ENCODE peak calls at places on chromosomes 4 and X, in four cellular contexts. F, H, G and L are unnamed samples.

GRCh38 chr4:30461218-30461617 is 259.0 kb upstream of the PCDH7 start:
- DNase-seq in F (no peak), H (no peak), G (no peak), L (no peak)

GRCh38 chr4:118281611-118282442 is 71.0 kb downstream of the PRSS12 start:
- DNase-seq in F (peak), H (no peak), G (peak), L (no peak)

GRCh38 chrX:132443736-132444135 is 45.1 kb downstream of the MBNL3 start:
- DNase-seq in F (peak), H (no peak), G (no peak), L (no peak)

GRCh38 chr4:19532120-19532848 is 719.4 kb upstream of the SLIT2 start:
- DNase-seq in F (no peak), H (no peak), G (no peak), L (no peak)

GRCh38 chr4:40309250-40309774 is 25.8 kb upstream of the CHRNA9 start:
- DNase-seq in F (peak), H (peak), G (peak), L (peak)

GRCh38 chr4:83548151-83548905 is 12.4 kb downstream of the GPAT3 start:
- DNase-seq in F (peak), H (peak), G (peak), L (no peak)

GRCh38 chr4:178165251-178165650 is 723.0 kb upstream of the AGA start:
- DNase-seq in F (no peak), H (no peak), G (no peak), L (no peak)

GRCh38 chr4:8336412-8337075 is 67.0 kb downstream of the HTRA3 start:
- DNase-seq in F (peak), H (no peak), G (no peak), L (no peak)

GRCh38 chr4:140668111-140668510 is 88.1 kb downstream of the TBC1D9 start:
- DNase-seq in F (no peak), H (no peak), G (no peak), L (no peak)

GRCh38 chrX:38095971-38096529 is 89.7 kb downstream of the SYTL5 start:
- DNase-seq in F (no peak), H (no peak), G (no peak), L (no peak)

GRCh38 chr4:24001945-24002640 is 112.2 kb upstream of the PPARGC1A start:
- DNase-seq in F (no peak), H (no peak), G (no peak), L (no peak)

GRCh38 chr4:7402526-7402925 is 32.2 kb downstream of the PSAPL1 start:
- DNase-seq in F (no peak), H (no peak), G (peak), L (no peak)

GRCh38 chrX:151724563-151725337 is 8.9 kb downstream of the FATE1 start:
- DNase-seq in F (peak), H (peak), G (no peak), L (no peak)

GRCh38 chr4:37891221-37892159 is 606 bp downstream of the TBC1D1 start:
- DNase-seq in F (peak), H (no peak), G (peak), L (peak)

DNA sequence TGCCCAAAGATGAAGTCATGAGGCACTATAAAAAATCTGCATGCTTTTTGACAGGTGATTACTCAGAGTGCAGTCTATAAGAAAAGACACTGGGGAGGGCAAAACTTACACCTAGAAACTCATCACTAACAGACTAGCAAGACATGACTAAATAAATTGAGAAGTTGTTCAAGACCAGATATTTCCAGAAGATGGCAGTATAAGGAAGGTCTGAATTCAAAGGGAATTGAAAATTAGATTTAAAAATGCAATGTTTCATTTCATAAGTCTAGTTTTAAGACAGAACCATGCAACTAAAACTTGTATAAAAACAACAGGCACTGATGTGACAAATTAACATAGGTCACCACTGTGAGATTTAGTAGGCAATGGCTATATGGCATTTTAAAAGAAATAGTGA is 232.5 kb upstream of the POF1B start:
- DNase-seq in F (peak), H (no peak), G (no peak), L (no peak)
- TF ChIP-seq CTCF in F (no peak), H (no peak), G (no peak), L (peak)

DNA sequence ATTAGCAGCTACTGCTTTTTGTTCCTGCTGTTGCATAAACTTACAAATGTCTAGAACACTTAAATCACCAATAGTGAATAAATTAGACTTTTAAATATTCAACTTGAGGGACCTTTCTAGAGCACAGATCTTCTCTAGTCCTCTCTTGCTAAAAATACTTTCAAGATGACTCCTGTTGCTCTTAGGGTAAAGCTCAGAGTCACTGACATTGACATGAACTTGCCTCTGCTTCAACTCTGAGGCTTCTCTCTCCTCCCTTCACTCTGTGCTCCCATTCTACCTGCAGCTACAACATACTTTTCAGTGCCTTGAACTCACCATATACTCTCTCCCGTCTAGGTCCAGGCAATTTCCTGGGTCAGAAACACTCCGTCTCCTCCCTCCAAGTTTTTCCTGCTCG is 15.9 kb upstream of the TXK start:
- DNase-seq in F (no peak), H (no peak), G (no peak), L (no peak)
- TF ChIP-seq CTCF in F (no peak), H (no peak), G (no peak), L (no peak)

GRCh38 chrX:77174680-77175336 is 272.4 kb upstream of the FGF16 start:
- DNase-seq in F (no peak), H (no peak), G (no peak), L (no peak)
- TF ChIP-seq CTCF in F (no peak), H (no peak), G (no peak), L (no peak)

DNA sequence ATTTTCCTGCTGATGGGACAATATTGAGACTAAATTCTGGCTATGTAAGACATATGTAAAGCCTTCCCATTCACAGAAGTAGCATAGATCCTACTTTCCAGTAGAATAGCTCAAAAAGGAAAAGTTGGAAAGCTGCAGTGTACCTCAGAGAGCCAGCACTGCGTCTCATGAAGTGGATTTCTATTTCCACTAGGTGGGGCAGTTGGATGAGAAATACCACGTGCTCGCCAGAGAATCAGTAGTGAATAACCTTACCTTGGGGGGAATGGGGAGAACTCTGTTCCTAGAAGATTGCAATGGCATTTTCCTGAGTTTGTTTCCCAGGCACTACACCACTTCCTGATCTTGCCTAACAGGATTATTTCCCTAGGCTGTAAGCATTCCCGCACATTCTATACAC is 907.1 kb downstream of the FSTL5 start:
- DNase-seq in F (peak), H (no peak), G (no peak), L (no peak)
- TF ChIP-seq CTCF in F (peak), H (no peak), G (no peak), L (no peak)

DNA sequence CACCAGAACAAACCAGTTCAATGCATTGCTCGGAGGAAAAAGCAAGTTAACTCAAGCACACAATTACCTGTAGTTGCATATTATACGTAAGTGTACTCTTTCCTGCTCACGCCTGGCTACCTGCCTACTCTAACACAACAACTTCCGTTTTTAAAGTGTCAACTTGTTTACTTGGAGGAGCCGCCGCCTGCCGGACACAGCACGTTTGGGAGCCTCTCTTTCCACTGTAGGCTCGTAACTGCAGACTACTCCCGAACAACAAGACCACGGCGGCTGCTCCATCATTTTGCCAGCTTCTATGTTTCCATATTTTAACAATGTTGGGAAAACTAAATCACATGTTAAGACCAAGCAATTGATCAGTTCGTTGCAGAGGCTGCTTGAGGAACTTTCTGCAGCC is 882 bp downstream of the MTNR1A start:
- DNase-seq in F (no peak), H (peak), G (peak), L (no peak)
- TF ChIP-seq CTCF in F (no peak), H (no peak), G (no peak), L (no peak)

GRCh38 chr4:147772056-147772455 is 40.2 kb downstream of the ARHGAP10 start:
- DNase-seq in F (no peak), H (no peak), G (no peak), L (no peak)
- TF ChIP-seq CTCF in F (no peak), H (no peak), G (no peak), L (no peak)

GRCh38 chr4:169314906-169315305 is 44.1 kb upstream of the SH3RF1 start:
- DNase-seq in F (no peak), H (peak), G (peak), L (peak)

GRCh38 chr4:169312690-169313422 is 42.1 kb upstream of the SH3RF1 start:
- DNase-seq in F (no peak), H (no peak), G (no peak), L (no peak)

GRCh38 chr4:169309326-169309967 is 38.7 kb upstream of the SH3RF1 start:
- DNase-seq in F (no peak), H (no peak), G (no peak), L (no peak)

GRCh38 chr4:169313732-169314131 is 43.0 kb upstream of the SH3RF1 start:
- DNase-seq in F (no peak), H (no peak), G (no peak), L (no peak)

GRCh38 chr4:169311643-169312365 is 41.0 kb upstream of the SH3RF1 start:
- DNase-seq in F (peak), H (no peak), G (no peak), L (no peak)
- TF ChIP-seq CTCF in F (peak), H (peak), G (peak), L (no peak)

GRCh38 chrX:149512225-149512885 is 7.2 kb upstream of the IDS start:
- DNase-seq in F (peak), H (peak), G (peak), L (no peak)

GRCh38 chrX:149508467-149508866 is 3.4 kb upstream of the IDS start:
- DNase-seq in F (no peak), H (no peak), G (no peak), L (no peak)

GRCh38 chrX:149513713-149514427 is 8.8 kb upstream of the IDS start:
- DNase-seq in F (no peak), H (no peak), G (no peak), L (no peak)

GRCh38 chrX:149511081-149511480 is 6.0 kb upstream of the IDS start:
- DNase-seq in F (no peak), H (no peak), G (no peak), L (no peak)

DNA sequence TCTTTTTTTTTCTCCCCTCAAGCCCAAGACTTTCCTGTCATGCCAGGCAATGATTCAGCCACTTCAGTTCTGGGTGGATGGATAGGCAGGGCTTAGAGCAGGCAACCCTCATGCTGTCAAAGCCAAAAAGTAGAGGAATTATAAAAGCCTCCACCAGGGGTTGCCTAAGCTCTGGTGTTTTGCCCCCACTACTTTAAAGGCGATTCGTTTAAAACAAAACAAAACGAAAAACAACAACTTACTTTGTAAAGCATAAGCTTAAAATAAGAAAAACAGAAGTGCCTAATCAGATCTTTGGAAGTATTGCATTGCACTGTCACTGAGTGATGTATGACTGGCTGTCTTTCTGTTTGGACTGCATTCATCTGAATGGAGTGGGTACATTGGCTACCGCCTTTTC is 5.3 kb upstream of the IDS start:
- DNase-seq in F (peak), H (no peak), G (no peak), L (no peak)
- TF ChIP-seq CTCF in F (peak), H (no peak), G (no peak), L (no peak)

GRCh38 chrX:153576239-153576870 is 22.6 kb downstream of the CCNQ start:
- DNase-seq in F (no peak), H (no peak), G (no peak), L (no peak)

GRCh38 chrX:153572601-153573000 is 26.3 kb downstream of the CCNQ start:
- DNase-seq in F (no peak), H (no peak), G (no peak), L (no peak)

GRCh38 chrX:153576961-153577360 is 22.0 kb downstream of the CCNQ start:
- DNase-seq in F (no peak), H (no peak), G (no peak), L (no peak)

GRCh38 chrX:153571159-153571908 is 27.6 kb downstream of the CCNQ start:
- DNase-seq in F (peak), H (no peak), G (no peak), L (no peak)

DNA sequence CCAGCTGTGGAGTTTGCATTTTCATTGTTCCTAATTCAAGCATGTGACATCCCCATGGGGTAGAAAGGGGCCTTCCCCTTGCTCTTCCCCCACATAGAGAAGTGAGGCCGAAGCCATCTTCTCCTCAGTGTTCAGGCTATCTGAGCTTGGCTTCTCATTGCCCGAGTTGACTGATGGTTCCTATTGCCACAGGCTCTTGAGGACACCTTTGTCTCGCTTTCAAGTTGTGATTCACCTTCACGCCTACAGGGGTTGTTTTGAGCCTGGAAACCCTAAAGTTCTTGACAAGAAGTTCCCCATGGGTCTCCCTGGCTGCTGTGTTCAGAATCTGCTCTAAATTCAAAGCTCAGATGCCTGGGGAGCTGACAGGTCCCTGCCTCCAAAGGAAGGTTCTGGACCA is 24.9 kb downstream of the CCNQ start:
- DNase-seq in F (peak), H (no peak), G (no peak), L (no peak)
- TF ChIP-seq CTCF in F (no peak), H (no peak), G (no peak), L (no peak)